ENCODE peak calls at places on chromosomes 13 and 19, in six cellular contexts. V is heart left ventricle, X is body of pancreas, F is mucosa of descending colon, K is A549, Y is mesothelial cell of epicardium. C is an unnamed sample.

GRCh38 chr13:20161275-20161950 is 561 bp upstream of the GJA3 start:
- DNase-seq in Y (no peak), X (no peak), K (no peak), F (peak; percentile 26), V (no peak), C (no peak)

GRCh38 chr13:42377640-42378382 is 105.9 kb downstream of the AKAP11 start:
- DNase-seq in Y (no peak), K (no peak), V (no peak), X (no peak), F (no peak), C (no peak)

GRCh38 chr19:43618921-43619261 is 538 bp downstream of the ZNF428 start:
- DNase-seq in K (peak; percentile 62), X (no peak), Y (no peak), V (no peak), F (no peak), C (no peak)

GRCh38 chr19:12937243-12938053 is 961 bp upstream of the CALR start:
- DNase-seq in V (no peak), F (peak; percentile 49), Y (no peak), X (peak; percentile 49), K (peak; percentile 68), C (no peak)

GRCh38 chr19:10915511-10916091 is 12.8 kb downstream of the YIPF2 start:
- DNase-seq in F (no peak), X (no peak), K (no peak), V (peak; percentile 58), Y (no peak), C (no peak)

GRCh38 chr13:50484472-50485113 is 358.9 kb downstream of the DLEU7 start:
- DNase-seq in K (no peak), Y (no peak), X (no peak), V (no peak), F (no peak), C (no peak)

GRCh38 chr19:48853483-48853882 is 14.9 kb downstream of the PLEKHA4 start:
- DNase-seq in F (no peak), X (no peak), K (no peak), V (no peak), Y (no peak), C (no peak)

GRCh38 chr13:99425485-99426341 is 75.6 kb upstream of the TM9SF2 start:
- DNase-seq in Y (no peak), V (no peak), K (no peak), X (no peak), F (peak; percentile 65), C (no peak)

GRCh38 chr19:5075603-5076002 is 106.7 kb downstream of the KDM4B start:
- DNase-seq in X (no peak), K (no peak), Y (no peak), F (no peak), V (no peak), C (no peak)

GRCh38 chr19:862529-863304 is 3.3 kb downstream of the CFD start:
- DNase-seq in Y (no peak), K (peak; percentile 64), F (peak; percentile 82), X (peak; percentile 71), V (peak; percentile 83), C (no peak)

GRCh38 chr13:114226088-114226487 is 8.6 kb upstream of the CDC16 start:
- DNase-seq in V (no peak), F (no peak), K (no peak), X (peak; percentile 56), Y (no peak), C (no peak)

GRCh38 chr19:33255781-33256180 is 30.1 kb upstream of the SLC7A10 start:
- DNase-seq in K (no peak), V (no peak), X (no peak), Y (no peak), F (no peak), C (no peak)

GRCh38 chr19:55590621-55591020 is 8.7 kb downstream of the FIZ1 start:
- DNase-seq in V (no peak), X (no peak), F (peak; percentile 40), Y (no peak), K (peak; percentile 56), C (no peak)

GRCh38 chr19:49556412-49557398 is 23.7 kb downstream of the NOSIP start:
- DNase-seq in K (no peak), F (no peak), X (peak; percentile 97), V (peak; percentile 64), Y (no peak), C (no peak)

GRCh38 chr19:7602240-7602934 is 6.7 kb downstream of the CAMSAP3 start:
- DNase-seq in Y (no peak), X (peak; percentile 83), F (no peak), K (no peak), V (no peak), C (no peak)

GRCh38 chr13:65966991-65967451 is 1263.1 kb downstream of the PCDH9 start:
- DNase-seq in Y (no peak), V (no peak), X (no peak), K (peak; percentile 66), F (no peak), C (no peak)

GRCh38 chr19:1107655-1108261 is 4.0 kb downstream of the GPX4 start:
- DNase-seq in Y (no peak), F (no peak), K (no peak), X (no peak), V (no peak), C (no peak)

GRCh38 chr13:106532111-106532929 is 3.1 kb downstream of the EFNB2 start:
- DNase-seq in X (no peak), V (no peak), F (no peak), K (no peak), Y (no peak), C (no peak)

GRCh38 chr19:53549354-53549753 is 11.4 kb downstream of the ZNF331 start:
- DNase-seq in Y (no peak), K (no peak), X (no peak), F (no peak), V (no peak), C (no peak)

GRCh38 chr13:114080739-114081561 is 51.5 kb downstream of the RASA3 start:
- DNase-seq in Y (peak; percentile 15), V (peak; percentile 47), K (no peak), F (no peak), X (peak; percentile 19), C (no peak)

GRCh38 chr19:5826531-5827341 is 12.8 kb downstream of the FUT6 start:
- DNase-seq in X (peak; percentile 94), K (peak; percentile 70), Y (peak; percentile 56), V (peak; percentile 78), F (peak; percentile 85), C (no peak)

GRCh38 chr19:49684251-49684982 is 5.0 kb upstream of the ADM5 start:
- DNase-seq in Y (no peak), F (no peak), V (no peak), X (no peak), K (peak; percentile 57), C (no peak)

GRCh38 chr19:28961772-28962500 is 251.0 kb downstream of the UQCRFS1 start:
- DNase-seq in K (no peak), F (no peak), X (no peak), Y (no peak), V (no peak), C (no peak)

GRCh38 chr13:31912641-31913401 is 118.8 kb upstream of the FRY start:
- DNase-seq in K (no peak), X (no peak), F (no peak), V (no peak), Y (no peak), C (no peak)

GRCh38 chr19:1856698-1857603 is 6.4 kb downstream of the KLF16 start:
- DNase-seq in F (peak; percentile 96), K (peak; percentile 87), Y (no peak), V (peak; percentile 90), X (peak; percentile 86), C (peak; percentile 56)

GRCh38 chr19:46696052-46696451 is 20.9 kb downstream of the PRKD2 start:
- DNase-seq in F (no peak), V (no peak), K (no peak), X (no peak), Y (no peak), C (no peak)

GRCh38 chr19:55494172-55494761 is 6.0 kb downstream of the SSC5D start:
- DNase-seq in V (no peak), K (no peak), Y (no peak), F (no peak), X (no peak), C (no peak)

GRCh38 chr19:32471811-32472210 is 66.2 kb downstream of the DPY19L3 start:
- DNase-seq in Y (no peak), K (no peak), X (no peak), V (no peak), F (no peak), C (no peak)

GRCh38 chr13:31322702-31323101 is 122.9 kb downstream of the B3GLCT start:
- DNase-seq in K (no peak), V (no peak), Y (no peak), X (no peak), F (no peak), C (no peak)

GRCh38 chr19:4374451-4375163 is 25.7 kb downstream of the SH3GL1 start:
- DNase-seq in Y (no peak), K (peak; percentile 85), V (peak; percentile 87), F (peak; percentile 46), X (peak; percentile 59), C (no peak)

GRCh38 chr13:95300625-95301134 is 571 bp downstream of the ABCC4 start:
- DNase-seq in V (peak; percentile 76), X (peak; percentile 46), Y (no peak), K (peak; percentile 71), F (peak; percentile 64), C (peak; percentile 11)

GRCh38 chr13:29937836-29938235 is 87.4 kb upstream of the UBL3 start:
- DNase-seq in V (no peak), F (no peak), K (no peak), X (no peak), Y (no peak), C (no peak)
- TF ChIP-seq CTCF in V (no peak), F (no peak), K (no peak), X (no peak), Y (no peak), C (no peak)

GRCh38 chr19:13992025-13992424 is 14.1 kb downstream of the RFX1 start:
- DNase-seq in X (no peak), V (no peak), Y (no peak), K (no peak), F (no peak), C (no peak)
- TF ChIP-seq CTCF in X (no peak), V (no peak), Y (no peak), K (no peak), F (no peak), C (no peak)

GRCh38 chr13:94280845-94281244 is 198.6 kb downstream of the DCT start:
- DNase-seq in F (no peak), V (no peak), Y (no peak), X (no peak), K (no peak), C (no peak)

DNA sequence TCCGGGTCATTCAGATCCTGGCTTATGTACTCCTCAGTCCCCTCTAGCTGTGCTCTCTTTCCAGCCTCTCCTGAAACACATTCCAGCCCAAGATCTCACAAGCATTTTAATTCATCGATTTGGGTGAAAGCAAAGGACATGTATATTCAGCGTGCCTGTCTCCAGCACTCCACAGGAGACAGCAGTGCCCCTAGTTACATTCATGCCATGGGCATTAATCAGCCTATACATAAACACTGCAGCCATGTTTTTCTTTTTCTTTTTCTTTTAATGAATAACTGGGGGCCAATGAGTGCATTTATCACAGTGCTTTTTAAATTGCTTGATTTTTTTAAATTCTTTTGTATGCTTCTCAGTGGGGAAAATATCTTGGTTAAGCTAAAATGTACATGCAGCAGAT is 199.1 kb downstream of the DCT start:
- DNase-seq in K (peak; percentile 2), Y (no peak), V (no peak), F (no peak), X (no peak), C (no peak)
- TF ChIP-seq CTCF in K (no peak), Y (no peak), V (no peak), F (no peak), X (no peak), C (no peak)

GRCh38 chr13:57557979-57558529 is 73.5 kb upstream of the PCDH17 start:
- DNase-seq in F (no peak), K (peak; percentile 1), Y (no peak), V (no peak), X (no peak), C (no peak)
- TF ChIP-seq CTCF in F (no peak), K (no peak), Y (peak; percentile 68), V (no peak), X (no peak), C (peak; percentile 61)

C was measured in progenitor cell of endocrine pancreas.